ENCODE peak calls at places on chromosome 7, in four cellular contexts. One of them, this sample, is unnamed.

GRCh38 chr7:11714676-11715075 is 117.3 kb downstream of the THSD7A start:
- DNase-seq in GM12878: no peak
- DNase-seq in H1: no peak
- DNase-seq in HCT116: no peak
- DNase-seq in this sample: no peak

GRCh38 chr7:117901089-117901797 is 28.0 kb upstream of the CTTNBP2 start:
- DNase-seq in GM12878: no peak
- DNase-seq in H1: no peak
- DNase-seq in HCT116: no peak
- DNase-seq in this sample: no peak

GRCh38 chr7:194257-194995 is 2.1 kb downstream of the FAM20C start:
- DNase-seq in GM12878: no peak
- DNase-seq in H1: no peak
- DNase-seq in HCT116: no peak
- DNase-seq in this sample: peak; percentile 39

GRCh38 chr7:129859188-129859587 is 93.6 kb downstream of the UBE2H start:
- DNase-seq in GM12878: peak; percentile 25
- DNase-seq in H1: no peak
- DNase-seq in HCT116: no peak
- DNase-seq in this sample: no peak

GRCh38 chr7:91185771-91186170 is 78.5 kb upstream of the FZD1 start:
- DNase-seq in GM12878: no peak
- DNase-seq in H1: no peak
- DNase-seq in HCT116: no peak
- DNase-seq in this sample: no peak

GRCh38 chr7:139451638-139452037 is 31.8 kb downstream of the KLRG2 start:
- DNase-seq in GM12878: no peak
- DNase-seq in H1: no peak
- DNase-seq in HCT116: no peak
- DNase-seq in this sample: no peak

GRCh38 chr7:107989618-107990373 is 13.2 kb downstream of the LAMB1 start:
- DNase-seq in GM12878: no peak
- DNase-seq in H1: no peak
- DNase-seq in HCT116: no peak
- DNase-seq in this sample: no peak

GRCh38 chr7:920351-921070 is 34.0 kb downstream of the ADAP1 start:
- DNase-seq in GM12878: no peak
- DNase-seq in H1: no peak
- DNase-seq in HCT116: no peak
- DNase-seq in this sample: peak; percentile 11

GRCh38 chr7:28054531-28055160 is 125.9 kb downstream of the JAZF1 start:
- DNase-seq in GM12878: no peak
- DNase-seq in H1: no peak
- DNase-seq in HCT116: no peak
- DNase-seq in this sample: no peak

GRCh38 chr7:103811997-103812396 is 177.5 kb downstream of the RELN start:
- DNase-seq in GM12878: no peak
- DNase-seq in H1: no peak
- DNase-seq in HCT116: no peak
- DNase-seq in this sample: no peak

GRCh38 chr7:116216956-116217570 is 6.7 kb downstream of the TES start:
- DNase-seq in GM12878: no peak
- DNase-seq in H1: no peak
- DNase-seq in HCT116: no peak
- DNase-seq in this sample: no peak

GRCh38 chr7:151058766-151059361 is 525 bp upstream of the SLC4A2 start:
- DNase-seq in GM12878: no peak
- DNase-seq in H1: no peak
- DNase-seq in HCT116: no peak
- DNase-seq in this sample: no peak

GRCh38 chr7:650339-651031 is 76.0 kb upstream of the DNAAF5 start:
- DNase-seq in GM12878: no peak
- DNase-seq in H1: no peak
- DNase-seq in HCT116: no peak
- DNase-seq in this sample: no peak

GRCh38 chr7:81956520-81956919 is 186.7 kb upstream of the HGF start:
- DNase-seq in GM12878: peak; percentile 30
- DNase-seq in H1: no peak
- DNase-seq in HCT116: peak; percentile 47
- DNase-seq in this sample: no peak

GRCh38 chr7:142534726-142535122 is 214.5 kb upstream of the PRSS1 start:
- DNase-seq in GM12878: no peak
- DNase-seq in H1: no peak
- DNase-seq in HCT116: no peak
- DNase-seq in this sample: no peak

GRCh38 chr7:42932861-42933591 is 850 bp downstream of the MRPL32 start:
- DNase-seq in GM12878: no peak
- DNase-seq in H1: no peak
- DNase-seq in HCT116: no peak
- DNase-seq in this sample: no peak

GRCh38 chr7:25519962-25520562 is 291.8 kb upstream of the NPVF start:
- DNase-seq in GM12878: no peak
- DNase-seq in H1: no peak
- DNase-seq in HCT116: no peak
- DNase-seq in this sample: no peak

GRCh38 chr7:11128500-11128899 is 154.8 kb downstream of the PHF14 start:
- DNase-seq in GM12878: no peak
- DNase-seq in H1: no peak
- DNase-seq in HCT116: no peak
- DNase-seq in this sample: peak; percentile 19

GRCh38 chr7:55481126-55481525 is 91.2 kb downstream of the VOPP1 start:
- DNase-seq in GM12878: no peak
- DNase-seq in H1: no peak
- DNase-seq in HCT116: no peak
- DNase-seq in this sample: no peak

GRCh38 chr7:86926732-86927131 is 132.7 kb downstream of the ELAPOR2 start:
- DNase-seq in GM12878: no peak
- DNase-seq in H1: no peak
- DNase-seq in HCT116: peak; percentile 24
- DNase-seq in this sample: peak; percentile 20

GRCh38 chr7:110774066-110774465 is 316.9 kb upstream of the LRRN3 start:
- DNase-seq in GM12878: no peak
- DNase-seq in H1: no peak
- DNase-seq in HCT116: no peak
- DNase-seq in this sample: no peak

GRCh38 chr7:33157311-33157710 is 27.9 kb downstream of the BBS9 start:
- DNase-seq in GM12878: no peak
- DNase-seq in H1: no peak
- DNase-seq in HCT116: no peak
- DNase-seq in this sample: no peak

GRCh38 chr7:65554-65953 is 126.8 kb upstream of the FAM20C start:
- DNase-seq in GM12878: no peak
- DNase-seq in H1: no peak
- DNase-seq in HCT116: no peak
- DNase-seq in this sample: no peak

GRCh38 chr7:43769791-43770465 is 11.4 kb downstream of the BLVRA start:
- DNase-seq in GM12878: no peak
- DNase-seq in H1: no peak
- DNase-seq in HCT116: no peak
- DNase-seq in this sample: no peak

GRCh38 chr7:143499743-143500348 is 22.2 kb downstream of the TAS2R41 start:
- DNase-seq in GM12878: no peak
- DNase-seq in H1: no peak
- DNase-seq in HCT116: no peak
- DNase-seq in this sample: no peak

GRCh38 chr7:70400829-70401380 is 731.0 kb upstream of the GALNT17 start:
- DNase-seq in GM12878: no peak
- DNase-seq in H1: no peak
- DNase-seq in HCT116: no peak
- DNase-seq in this sample: no peak

GRCh38 chr7:101367676-101368075 is 5.0 kb downstream of the COL26A1 start:
- DNase-seq in GM12878: no peak
- DNase-seq in H1: no peak
- DNase-seq in HCT116: no peak
- DNase-seq in this sample: no peak

GRCh38 chr7:5625938-5626337 is 155.5 kb downstream of the RNF216 start:
- DNase-seq in GM12878: no peak
- DNase-seq in H1: no peak
- DNase-seq in HCT116: peak; percentile 3
- DNase-seq in this sample: no peak

GRCh38 chr7:150993511-150993910 is 2.7 kb downstream of the NOS3 start:
- DNase-seq in GM12878: no peak
- DNase-seq in H1: no peak
- DNase-seq in HCT116: no peak
- DNase-seq in this sample: peak; percentile 52

GRCh38 chr7:28708458-28708951 is 249.6 kb downstream of the TRIL start:
- DNase-seq in GM12878: no peak
- DNase-seq in H1: no peak
- DNase-seq in HCT116: no peak
- DNase-seq in this sample: peak; percentile 35

GRCh38 chr7:98617960-98618418 is 904 bp downstream of the NPTX2 start:
- DNase-seq in GM12878: no peak
- DNase-seq in H1: no peak
- DNase-seq in HCT116: no peak
- DNase-seq in this sample: peak; percentile 47

GRCh38 chr7:36299882-36300341 is 89.8 kb upstream of the ANLN start:
- DNase-seq in GM12878: no peak
- DNase-seq in H1: no peak
- DNase-seq in HCT116: no peak
- DNase-seq in this sample: no peak

GRCh38 chr7:27185708-27186449 is 847 bp upstream of the HOXA11 start:
- DNase-seq in GM12878: no peak
- DNase-seq in H1: no peak
- DNase-seq in HCT116: no peak
- DNase-seq in this sample: no peak

GRCh38 chr7:85341121-85341520 is 154.3 kb upstream of the SEMA3D start:
- DNase-seq in GM12878: no peak
- DNase-seq in H1: no peak
- DNase-seq in HCT116: no peak
- DNase-seq in this sample: no peak

GRCh38 chr7:81256991-81257390 is 338.1 kb upstream of the SEMA3C start:
- DNase-seq in GM12878: no peak
- DNase-seq in H1: peak; percentile 49
- DNase-seq in HCT116: no peak
- DNase-seq in this sample: peak; percentile 44

GRCh38 chr7:92754756-92755581 is 81.4 kb downstream of the CDK6 start:
- DNase-seq in GM12878: no peak
- DNase-seq in H1: no peak
- DNase-seq in HCT116: no peak
- DNase-seq in this sample: no peak

GRCh38 chr7:74364061-74364460 is 74.9 kb downstream of the CLIP2 start:
- DNase-seq in GM12878: no peak
- DNase-seq in H1: no peak
- DNase-seq in HCT116: no peak
- DNase-seq in this sample: peak; percentile 53

GRCh38 chr7:55545496-55545895 is 26.8 kb downstream of the VOPP1 start:
- DNase-seq in GM12878: no peak
- DNase-seq in H1: no peak
- DNase-seq in HCT116: no peak
- DNase-seq in this sample: no peak

GRCh38 chr7:34136698-34137097 is 231.4 kb downstream of the BMPER start:
- DNase-seq in GM12878: no peak
- DNase-seq in H1: no peak
- DNase-seq in HCT116: no peak
- DNase-seq in this sample: no peak

GRCh38 chr7:71454981-71455380 is 323.0 kb downstream of the GALNT17 start:
- DNase-seq in GM12878: no peak
- DNase-seq in H1: no peak
- DNase-seq in HCT116: no peak
- DNase-seq in this sample: no peak

GRCh38 chr7:137993395-137993743 is 8.5 kb downstream of the CREB3L2 start:
- DNase-seq in GM12878: no peak
- DNase-seq in H1: no peak
- DNase-seq in HCT116: no peak
- DNase-seq in this sample: no peak

GRCh38 chr7:137994091-137994688 is 7.7 kb downstream of the CREB3L2 start:
- DNase-seq in GM12878: no peak
- DNase-seq in H1: no peak
- DNase-seq in HCT116: no peak
- DNase-seq in this sample: no peak

GRCh38 chr7:137992042-137992737 is 9.7 kb downstream of the CREB3L2 start:
- DNase-seq in GM12878: no peak
- DNase-seq in H1: no peak
- DNase-seq in HCT116: no peak
- DNase-seq in this sample: no peak

GRCh38 chr7:137990251-137990901 is 11.5 kb downstream of the CREB3L2 start:
- DNase-seq in GM12878: no peak
- DNase-seq in H1: no peak
- DNase-seq in HCT116: no peak
- DNase-seq in this sample: no peak

DNA sequence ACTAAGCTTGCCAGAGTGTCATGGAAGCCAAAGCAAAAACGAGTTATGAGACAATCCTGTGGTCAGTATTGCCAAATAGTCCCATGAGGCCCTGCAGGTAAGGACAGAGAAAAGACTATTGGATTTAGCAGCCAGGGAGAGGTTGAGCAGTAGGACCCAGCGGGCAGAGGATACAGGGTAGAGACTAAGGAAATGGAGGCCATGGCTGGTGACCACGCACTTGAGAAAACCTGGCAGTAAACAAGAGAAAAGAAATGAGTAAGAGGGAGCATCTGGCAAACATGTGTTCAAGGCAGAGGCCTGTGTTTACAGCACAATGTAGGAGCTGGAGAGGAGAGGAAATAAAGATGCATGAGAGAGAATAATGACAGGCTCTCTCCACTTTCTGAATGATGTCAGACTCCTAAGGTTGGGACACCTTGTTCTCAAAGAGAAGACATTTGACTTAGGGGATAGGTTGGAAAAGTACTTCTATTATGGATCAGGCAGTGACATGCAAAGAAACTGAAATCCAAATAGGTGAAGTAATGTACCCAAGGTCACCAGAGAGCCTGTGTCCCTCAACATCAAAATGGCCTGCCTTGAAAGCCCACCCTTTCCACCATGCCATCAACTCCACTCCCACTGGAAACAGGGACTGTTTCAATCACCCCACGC is 9.0 kb downstream of the CREB3L2 start:
- DNase-seq in GM12878: no peak
- DNase-seq in H1: no peak
- DNase-seq in HCT116: no peak
- DNase-seq in this sample: no peak
- TF ChIP-seq ATF3 in GM12878: no peak
- TF ChIP-seq ATF3 in H1: no peak
- TF ChIP-seq ATF3 in HCT116: no peak
- TF ChIP-seq ATF3 in this sample: no peak

GRCh38 chr7:156000601-156001396 is 188.5 kb upstream of the SHH start:
- DNase-seq in GM12878: no peak
- DNase-seq in H1: no peak
- DNase-seq in HCT116: no peak
- DNase-seq in this sample: no peak
- TF ChIP-seq ATF3 in GM12878: no peak
- TF ChIP-seq ATF3 in H1: no peak
- TF ChIP-seq ATF3 in HCT116: no peak
- TF ChIP-seq ATF3 in this sample: no peak

GRCh38 chr7:135274495-135275268 is 41.0 kb downstream of the STRA8 start:
- DNase-seq in GM12878: peak; percentile 45
- DNase-seq in H1: peak; percentile 71
- DNase-seq in HCT116: peak; percentile 73
- DNase-seq in this sample: peak; percentile 88
- TF ChIP-seq ATF3 in GM12878: no peak
- TF ChIP-seq ATF3 in H1: no peak
- TF ChIP-seq ATF3 in HCT116: no peak
- TF ChIP-seq ATF3 in this sample: no peak

GRCh38 chr7:155814569-155815276 is 2.5 kb upstream of the SHH start:
- DNase-seq in GM12878: no peak
- DNase-seq in H1: no peak
- DNase-seq in HCT116: no peak
- DNase-seq in this sample: no peak
- TF ChIP-seq ATF3 in GM12878: no peak
- TF ChIP-seq ATF3 in H1: no peak
- TF ChIP-seq ATF3 in HCT116: no peak
- TF ChIP-seq ATF3 in this sample: no peak

This sample was measured in WTC11.